ENCODE peak calls at places on chromosomes 6 and 20, in five cellular contexts. L, V, A, J and S are unnamed samples.

GRCh38 chr6:31659649-31660223 is 842 bp downstream of the C6orf47 start:
- DNase-seq in L (no peak), V (no peak), A (no peak), J (no peak), S (no peak)

GRCh38 chr6:14123331-14124105 is 5.9 kb downstream of the CD83 start:
- DNase-seq in L (no peak), V (no peak), A (no peak), J (no peak), S (no peak)

GRCh38 chr20:32126919-32127318 is 17.4 kb downstream of the TM9SF4 start:
- DNase-seq in L (no peak), V (no peak), A (no peak), J (no peak), S (no peak)

GRCh38 chr20:12072945-12073245 is 155.2 kb downstream of the BTBD3 start:
- DNase-seq in L (peak; percentile 25), V (no peak), A (no peak), J (no peak), S (no peak)

GRCh38 chr6:105301756-105302616 is 100.9 kb downstream of the PREP start:
- DNase-seq in L (no peak), V (peak; percentile 78), A (peak; percentile 83), J (peak; percentile 55), S (no peak)

GRCh38 chr6:79625746-79626145 is 5.4 kb upstream of the SH3BGRL2 start:
- DNase-seq in L (no peak), V (no peak), A (no peak), J (no peak), S (no peak)

GRCh38 chr20:19692685-19693119 is 65.4 kb upstream of the RIN2 start:
- DNase-seq in L (no peak), V (peak; percentile 39), A (peak; percentile 71), J (peak; percentile 70), S (peak; percentile 70)

GRCh38 chr6:154154389-154154967 is 115.4 kb downstream of the OPRM1 start:
- DNase-seq in L (no peak), V (peak; percentile 67), A (peak; percentile 78), J (no peak), S (peak; percentile 76)

GRCh38 chr6:54646551-54647300 is 199.8 kb upstream of the FAM83B start:
- DNase-seq in L (no peak), V (no peak), A (no peak), J (no peak), S (no peak)

GRCh38 chr6:25166955-25167753 is 112.0 kb upstream of the CARMIL1 start:
- DNase-seq in L (no peak), V (no peak), A (no peak), J (no peak), S (no peak)

GRCh38 chr20:15895126-15895525 is 678.1 kb downstream of the KIF16B start:
- DNase-seq in L (no peak), V (no peak), A (no peak), J (no peak), S (no peak)

GRCh38 chr20:13307562-13308163 is 86.6 kb downstream of the ISM1 start:
- DNase-seq in L (no peak), V (no peak), A (no peak), J (no peak), S (no peak)

GRCh38 chr6:13794184-13794583 is 20.2 kb downstream of the MCUR1 start:
- DNase-seq in L (no peak), V (no peak), A (no peak), J (no peak), S (no peak)

GRCh38 chr6:159688977-159689376 is 4.1 kb downstream of the SOD2 start:
- DNase-seq in L (no peak), V (no peak), A (no peak), J (no peak), S (no peak)
- TF ChIP-seq POLR2AphosphoS5 in L (no peak), V (peak; percentile 3), A (peak; percentile 20), J (no peak), S (no peak)

GRCh38 chr6:88567696-88568095 is 395.7 kb downstream of the RNGTT start:
- DNase-seq in L (peak; percentile 13), V (no peak), A (no peak), J (no peak), S (no peak)
- H3K27ac ChIP-seq in L (no peak overlapping the region), V (no peak overlapping the region), A (no peak overlapping the region), J (no peak overlapping the region), S (no peak overlapping the region)

GRCh38 chr6:149061933-149062332 is 255.6 kb upstream of the TAB2 start:
- DNase-seq in L (no peak), V (no peak), A (no peak), J (no peak), S (no peak)

GRCh38 chr6:149060985-149061760 is 256.3 kb upstream of the TAB2 start:
- DNase-seq in L (no peak), V (no peak), A (peak; percentile 50), J (no peak), S (no peak)

GRCh38 chr6:149059557-149059956 is 258.0 kb upstream of the TAB2 start:
- DNase-seq in L (no peak), V (no peak), A (no peak), J (no peak), S (no peak)

GRCh38 chr6:149062653-149063348 is 254.7 kb upstream of the TAB2 start:
- DNase-seq in L (no peak), V (no peak), A (no peak), J (no peak), S (no peak)

GRCh38 chr6:149060300-149060984 is 257.1 kb upstream of the TAB2 start:
- DNase-seq in L (no peak), V (no peak), A (no peak), J (no peak), S (no peak)
- TF ChIP-seq POLR2A in L (no peak), V (no peak), A (no peak), J (no peak), S (no peak)

GRCh38 chr6:129140571-129140970 is 257.6 kb downstream of the LAMA2 start:
- DNase-seq in L (no peak), V (no peak), A (no peak), J (no peak), S (peak; percentile 82)
- TF ChIP-seq POLR2AphosphoS5 in L (no peak), V (peak; percentile 30), A (peak; percentile 14), J (peak; percentile 56), S (peak; percentile 56)

GRCh38 chr6:35391240-35391968 is 49.0 kb downstream of the PPARD start:
- DNase-seq in L (no peak), V (no peak), A (peak; percentile 39), J (no peak), S (no peak)
- H3K27ac ChIP-seq in L (peak overlapping the region; percentile 20), V (peak overlapping the region; percentile 64), A (peak overlapping the region; percentile 89), J (peak overlapping the region; percentile 64), S (no peak overlapping the region)

GRCh38 chr6:149963462-149964242 is at the start of gene ULBP1:
- DNase-seq in L (peak; percentile 86), V (peak; percentile 73), A (peak; percentile 64), J (peak; percentile 74), S (peak; percentile 91)
- TF ChIP-seq POLR2A in L (no peak), V (no peak), A (no peak), J (no peak), S (no peak)

GRCh38 chr6:155171109-155171746 is 92.6 kb upstream of the CLDN20 start:
- DNase-seq in L (no peak), V (no peak), A (no peak), J (no peak), S (peak; percentile 72)
- TF ChIP-seq POLR2AphosphoS5 in L (no peak), V (no peak), A (peak; percentile 37), J (peak; percentile 36), S (peak; percentile 59)

DNA sequence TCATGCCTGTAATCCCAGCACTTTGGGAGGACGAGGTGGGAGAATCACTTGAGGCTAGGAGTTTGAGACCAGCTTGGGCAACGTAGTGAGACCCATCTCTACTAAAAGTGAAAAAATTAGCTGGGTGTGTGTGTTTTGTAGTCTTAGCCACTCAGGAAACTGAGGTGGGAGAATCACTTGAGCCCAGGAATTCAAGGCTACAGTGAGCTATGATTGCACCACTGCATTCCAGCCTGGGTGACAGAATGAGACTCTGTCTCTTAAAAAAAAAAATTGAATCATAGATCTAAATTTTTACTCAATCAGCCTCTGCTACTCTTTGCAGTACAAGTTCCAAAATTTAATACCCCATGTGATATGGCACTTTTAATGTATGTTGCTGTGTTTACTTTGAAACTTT is 121.6 kb downstream of the ARMC2 start:
- DNase-seq in L (no peak), V (no peak), A (no peak), J (no peak), S (no peak)
- H3K27ac ChIP-seq in L (no peak overlapping the region), V (no peak overlapping the region), A (no peak overlapping the region), J (no peak overlapping the region), S (no peak overlapping the region)

GRCh38 chr20:50118203-50118602 is 5.3 kb upstream of the UBE2V1 start:
- DNase-seq in L (no peak), V (no peak), A (no peak), J (no peak), S (no peak)

GRCh38 chr20:50122763-50123162 is 9.8 kb upstream of the UBE2V1 start:
- DNase-seq in L (no peak), V (no peak), A (no peak), J (no peak), S (no peak)

GRCh38 chr20:50123418-50123817 is 10.5 kb upstream of the UBE2V1 start:
- DNase-seq in L (no peak), V (no peak), A (no peak), J (peak; percentile 31), S (no peak)

GRCh38 chr20:50121858-50122271 is 8.9 kb upstream of the UBE2V1 start:
- DNase-seq in L (no peak), V (no peak), A (no peak), J (no peak), S (no peak)

DNA sequence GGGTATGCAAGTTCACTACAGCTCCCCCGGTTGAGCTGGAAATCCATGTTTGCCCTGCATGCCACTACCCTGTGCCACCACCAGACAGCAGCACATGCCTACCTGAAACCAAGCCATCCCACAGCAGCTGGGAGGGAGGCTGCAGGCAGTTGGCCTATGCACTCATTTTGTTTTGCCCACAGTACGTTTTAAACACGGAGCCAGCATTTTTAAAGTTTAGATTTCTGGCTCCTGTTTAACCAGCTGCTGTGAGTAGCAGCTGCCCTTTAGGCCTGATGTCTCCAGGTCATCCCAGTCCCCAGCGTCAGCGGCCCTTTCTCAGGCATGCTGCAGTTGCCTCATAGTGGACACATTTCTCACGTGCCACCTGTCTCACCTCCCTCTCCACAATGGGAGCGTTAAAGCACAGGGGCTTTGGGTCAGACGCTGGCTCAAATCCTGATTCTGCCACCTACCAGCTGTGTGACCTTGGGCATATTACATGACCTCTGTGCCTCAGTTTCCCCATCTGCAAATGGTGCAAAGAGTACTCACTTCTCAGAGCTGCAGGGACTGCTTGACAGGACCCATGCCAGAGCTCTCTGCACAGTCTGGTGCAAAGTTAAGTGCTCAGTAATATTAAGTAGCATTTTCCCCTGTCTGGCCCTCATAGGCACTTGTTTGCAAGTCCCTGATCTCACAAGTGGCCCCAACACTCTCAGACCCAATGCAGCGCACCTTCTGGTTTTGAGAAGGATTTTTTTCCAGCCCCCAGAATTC is 8.2 kb upstream of the UBE2V1 start:
- DNase-seq in L (no peak), V (peak; percentile 68), A (peak; percentile 73), J (no peak), S (peak; percentile 85)
- TF ChIP-seq POLR2A in L (no peak), V (no peak), A (no peak), J (no peak), S (no peak)